ENCODE peak calls at places on chromosomes 2 and 18, in five cellular contexts. C is H1, J is neuronal stem cell, H is mesendoderm, R is H9. S is an unnamed sample.

GRCh38 chr2:42486145-42486906 is 7.5 kb downstream of the KCNG3 start:
- DNase-seq in C (no peak), J (no peak), H (no peak), R (no peak), S (no peak)

GRCh38 chr2:55916473-55917049 is 7.0 kb downstream of the EFEMP1 start:
- DNase-seq in C (no peak), J (no peak), H (no peak), R (no peak), S (peak; percentile 93)

GRCh38 chr2:136060401-136060940 is 57.5 kb downstream of the CXCR4 start:
- DNase-seq in C (no peak), J (no peak), H (peak; percentile 46), R (no peak), S (no peak)

GRCh38 chr2:85216927-85217326 is 83.7 kb downstream of the TCF7L1 start:
- DNase-seq in C (no peak), J (no peak), H (no peak), R (no peak), S (no peak)

GRCh38 chr18:47334966-47335365 is 83.5 kb upstream of the SKOR2 start:
- DNase-seq in C (no peak), J (no peak), H (no peak), R (no peak), S (no peak)

GRCh38 chr2:126029316-126029715 is 626.6 kb upstream of the GYPC start:
- DNase-seq in C (peak; percentile 44), J (peak; percentile 6), H (peak; percentile 77), R (peak; percentile 57), S (no peak)

GRCh38 chr2:107361951-107362350 is 464.7 kb upstream of the RGPD4 start:
- DNase-seq in C (no peak), J (no peak), H (no peak), R (no peak), S (no peak)

GRCh38 chr2:45986509-45986908 is 310.7 kb upstream of the EPAS1 start:
- DNase-seq in C (peak; percentile 42), J (no peak), H (no peak), R (no peak), S (no peak)

GRCh38 chr2:13046557-13047165 is 329.9 kb downstream of the TRIB2 start:
- DNase-seq in C (no peak), J (no peak), H (no peak), R (no peak), S (peak; percentile 24)

GRCh38 chr2:86825728-86826386 is 35.1 kb upstream of the CD8A start:
- DNase-seq in C (no peak), J (no peak), H (no peak), R (no peak), S (no peak)

GRCh38 chr2:205687018-205687956 is 5.0 kb downstream of the NRP2 start:
- DNase-seq in C (peak; percentile 58), J (no peak), H (peak; percentile 98), R (no peak), S (no peak)
- H3K23ac ChIP-seq in C (no peak overlapping the region), J (no peak overlapping the region), H (no peak overlapping the region), R (no peak overlapping the region), S (peak overlapping the region; percentile 74)

GRCh38 chr2:215896921-215897320 is 116.4 kb downstream of the MREG start:
- DNase-seq in C (no peak), J (no peak), H (no peak), R (no peak), S (no peak)
- H3K23ac ChIP-seq in C (no peak overlapping the region), J (no peak overlapping the region), H (no peak overlapping the region), R (no peak overlapping the region), S (no peak overlapping the region)

DNA sequence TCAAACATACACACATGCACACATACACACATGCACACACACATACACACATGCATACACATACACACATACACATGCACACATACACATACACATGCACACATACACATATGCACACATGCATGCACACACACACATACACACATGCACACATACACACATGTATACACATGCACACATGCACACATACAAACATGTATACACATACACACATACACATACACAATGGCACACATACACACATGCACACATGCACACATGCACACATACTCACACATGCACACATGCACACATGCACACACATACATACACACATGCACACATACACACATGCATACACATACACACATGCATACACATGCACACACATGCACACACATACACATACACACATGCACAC is 137.2 kb downstream of the ACKR3 start:
- DNase-seq in C (no peak), J (no peak), H (no peak), R (no peak), S (no peak)
- H3K23ac ChIP-seq in C (no peak overlapping the region), J (peak overlapping the region; percentile 2), H (no peak overlapping the region), R (no peak overlapping the region), S (no peak overlapping the region)

GRCh38 chr2:179909845-179910734 is 48.7 kb upstream of the ZNF385B start:
- DNase-seq in C (no peak), J (no peak), H (no peak), R (no peak), S (no peak)
- H3K23ac ChIP-seq in C (no peak overlapping the region), J (no peak overlapping the region), H (no peak overlapping the region), R (no peak overlapping the region), S (no peak overlapping the region)

GRCh38 chr2:2180446-2180845 is 150.6 kb downstream of the MYT1L start:
- DNase-seq in C (no peak), J (no peak), H (no peak), R (no peak), S (no peak)
- H3K23ac ChIP-seq in C (no peak overlapping the region), J (peak overlapping the region; percentile 37), H (no peak overlapping the region), R (no peak overlapping the region), S (no peak overlapping the region)

GRCh38 chr2:172893111-172893510 is 157.5 kb downstream of the RAPGEF4 start:
- DNase-seq in C (no peak), J (no peak), H (no peak), R (no peak), S (no peak)
- H3K23ac ChIP-seq in C (no peak overlapping the region), J (no peak overlapping the region), H (no peak overlapping the region), R (no peak overlapping the region), S (no peak overlapping the region)

GRCh38 chr2:30985493-30986292 is 152.5 kb downstream of the GALNT14 start:
- DNase-seq in C (no peak), J (no peak), H (no peak), R (no peak), S (no peak)

GRCh38 chr2:30981519-30981918 is 156.7 kb downstream of the GALNT14 start:
- DNase-seq in C (no peak), J (no peak), H (no peak), R (no peak), S (no peak)

GRCh38 chr2:30981101-30981500 is 157.1 kb downstream of the GALNT14 start:
- DNase-seq in C (no peak), J (no peak), H (no peak), R (no peak), S (no peak)

GRCh38 chr2:30987611-30988010 is 150.6 kb downstream of the GALNT14 start:
- DNase-seq in C (no peak), J (no peak), H (no peak), R (no peak), S (no peak)

GRCh38 chr2:30984141-30984540 is 154.1 kb downstream of the GALNT14 start:
- DNase-seq in C (no peak), J (no peak), H (peak; percentile 28), R (no peak), S (no peak)
- H3K23ac ChIP-seq in C (no peak overlapping the region), J (no peak overlapping the region), H (no peak overlapping the region), R (no peak overlapping the region), S (no peak overlapping the region)

GRCh38 chr2:62207480-62207879 is 11.6 kb downstream of the B3GNT2 start:
- DNase-seq in C (no peak), J (no peak), H (no peak), R (no peak), S (no peak)

GRCh38 chr2:62209427-62209991 is 13.6 kb downstream of the B3GNT2 start:
- DNase-seq in C (no peak), J (no peak), H (no peak), R (no peak), S (no peak)

GRCh38 chr2:62206024-62206423 is 10.1 kb downstream of the B3GNT2 start:
- DNase-seq in C (no peak), J (no peak), H (no peak), R (no peak), S (no peak)

GRCh38 chr2:62208082-62208757 is 12.3 kb downstream of the B3GNT2 start:
- DNase-seq in C (no peak), J (no peak), H (no peak), R (no peak), S (no peak)

DNA sequence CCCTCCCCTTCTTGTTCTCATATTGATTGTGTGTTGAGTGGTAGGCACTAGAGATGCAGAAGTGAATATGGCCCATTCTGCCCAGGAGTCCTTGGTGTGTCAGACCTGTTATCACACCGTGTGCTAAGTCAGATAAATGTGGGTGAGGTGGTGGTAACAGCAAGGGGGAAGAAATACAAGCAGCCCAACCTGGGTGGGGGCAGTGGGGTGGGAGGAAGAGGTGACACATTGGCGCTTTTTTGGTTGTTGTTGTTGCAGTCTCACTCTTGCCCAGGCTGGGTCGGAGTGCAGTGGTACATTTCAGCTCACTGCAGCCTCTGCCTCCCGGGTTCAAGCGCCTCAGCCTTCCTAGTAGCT is 12.8 kb downstream of the B3GNT2 start:
- DNase-seq in C (no peak), J (no peak), H (peak; percentile 36), R (no peak), S (no peak)
- H3K23ac ChIP-seq in C (no peak overlapping the region), J (no peak overlapping the region), H (no peak overlapping the region), R (no peak overlapping the region), S (no peak overlapping the region)

GRCh38 chr2:128278979-128279378 is 39.7 kb downstream of the HS6ST1 start:
- DNase-seq in C (no peak), J (no peak), H (no peak), R (peak; percentile 13), S (no peak)

GRCh38 chr2:128279786-128280701 is 38.6 kb downstream of the HS6ST1 start:
- DNase-seq in C (no peak), J (no peak), H (no peak), R (peak; percentile 16), S (no peak)

GRCh38 chr2:128282246-128282975 is 36.3 kb downstream of the HS6ST1 start:
- DNase-seq in C (no peak), J (no peak), H (no peak), R (no peak), S (no peak)

GRCh38 chr2:128281852-128282245 is 36.8 kb downstream of the HS6ST1 start:
- DNase-seq in C (no peak), J (no peak), H (no peak), R (no peak), S (no peak)

DNA sequence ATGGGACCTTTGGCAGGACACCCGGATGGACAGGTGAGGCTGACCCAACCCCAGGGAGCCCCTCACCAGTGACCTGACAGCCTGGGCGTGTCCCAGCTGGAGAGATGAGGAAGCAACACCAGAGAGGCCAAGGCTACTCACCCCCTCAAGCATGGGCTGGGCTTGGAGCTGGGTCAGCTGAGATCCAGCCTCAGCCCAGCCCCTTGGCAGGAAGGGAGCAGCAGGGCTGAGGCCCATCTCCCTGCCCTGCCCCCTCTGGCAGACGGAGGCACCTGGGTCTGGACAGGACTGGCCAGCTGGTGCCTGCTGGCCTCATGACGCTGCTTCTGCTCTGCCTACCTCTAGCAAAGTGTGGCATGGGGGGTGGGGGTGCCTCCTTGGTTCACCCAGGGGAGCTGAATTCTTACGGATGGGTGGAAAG is 37.8 kb downstream of the HS6ST1 start:
- DNase-seq in C (no peak), J (no peak), H (no peak), R (no peak), S (no peak)
- H3K23ac ChIP-seq in C (no peak overlapping the region), J (peak overlapping the region; percentile 60), H (no peak overlapping the region), R (no peak overlapping the region), S (no peak overlapping the region)

S was measured in IMR-90.